ENCODE peak calls at places on chromosomes 16 and 17, in five cellular contexts. One of them, this sample, is unnamed.

GRCh38 chr16:9557713-9558112 is 466.3 kb downstream of the HAPSTR1 start:
- DNase-seq in stimulated activated naive CD4-positive, alpha-beta T cell: no peak
- DNase-seq in mesothelial cell of epicardium: no peak
- DNase-seq in CD4-positive, CD25-positive, alpha-beta regulatory T cell: no peak
- DNase-seq in left ventricle myocardium inferior: no peak
- DNase-seq in this sample: no peak

GRCh38 chr17:72587773-72588511 is 467.1 kb downstream of the SOX9 start:
- DNase-seq in stimulated activated naive CD4-positive, alpha-beta T cell: no peak
- DNase-seq in mesothelial cell of epicardium: peak
- DNase-seq in CD4-positive, CD25-positive, alpha-beta regulatory T cell: no peak
- DNase-seq in left ventricle myocardium inferior: no peak
- DNase-seq in this sample: no peak

GRCh38 chr16:73131153-73131862 is 83.4 kb upstream of the ZFHX3 start:
- DNase-seq in stimulated activated naive CD4-positive, alpha-beta T cell: no peak
- DNase-seq in mesothelial cell of epicardium: no peak
- DNase-seq in CD4-positive, CD25-positive, alpha-beta regulatory T cell: no peak
- DNase-seq in left ventricle myocardium inferior: no peak
- DNase-seq in this sample: no peak

GRCh38 chr17:10585529-10585928 is 36.1 kb upstream of the MYH2 start:
- DNase-seq in stimulated activated naive CD4-positive, alpha-beta T cell: no peak
- DNase-seq in mesothelial cell of epicardium: no peak
- DNase-seq in CD4-positive, CD25-positive, alpha-beta regulatory T cell: no peak
- DNase-seq in left ventricle myocardium inferior: no peak
- DNase-seq in this sample: no peak

GRCh38 chr16:711548-712320 is 3.2 kb upstream of the METRN start:
- DNase-seq in stimulated activated naive CD4-positive, alpha-beta T cell: peak
- DNase-seq in mesothelial cell of epicardium: peak
- DNase-seq in CD4-positive, CD25-positive, alpha-beta regulatory T cell: peak
- DNase-seq in left ventricle myocardium inferior: peak
- DNase-seq in this sample: peak

GRCh38 chr16:22070361-22071351 is 21.7 kb upstream of the VWA3A start:
- DNase-seq in stimulated activated naive CD4-positive, alpha-beta T cell: no peak
- DNase-seq in mesothelial cell of epicardium: no peak
- DNase-seq in CD4-positive, CD25-positive, alpha-beta regulatory T cell: no peak
- DNase-seq in left ventricle myocardium inferior: peak
- DNase-seq in this sample: peak

GRCh38 chr17:80650751-80651173 is 106.1 kb downstream of the RPTOR start:
- DNase-seq in stimulated activated naive CD4-positive, alpha-beta T cell: no peak
- DNase-seq in mesothelial cell of epicardium: no peak
- DNase-seq in CD4-positive, CD25-positive, alpha-beta regulatory T cell: no peak
- DNase-seq in left ventricle myocardium inferior: no peak
- DNase-seq in this sample: no peak

GRCh38 chr16:65546353-65546791 is 424.5 kb upstream of the CDH11 start:
- DNase-seq in stimulated activated naive CD4-positive, alpha-beta T cell: no peak
- DNase-seq in mesothelial cell of epicardium: no peak
- DNase-seq in CD4-positive, CD25-positive, alpha-beta regulatory T cell: no peak
- DNase-seq in left ventricle myocardium inferior: no peak
- DNase-seq in this sample: no peak

GRCh38 chr16:2160915-2161551 is 5.5 kb downstream of the TRAF7 start:
- DNase-seq in stimulated activated naive CD4-positive, alpha-beta T cell: no peak
- DNase-seq in mesothelial cell of epicardium: no peak
- DNase-seq in CD4-positive, CD25-positive, alpha-beta regulatory T cell: no peak
- DNase-seq in left ventricle myocardium inferior: peak
- DNase-seq in this sample: peak

GRCh38 chr17:63633742-63634141 is 11.5 kb downstream of the MAP3K3 start:
- DNase-seq in stimulated activated naive CD4-positive, alpha-beta T cell: no peak
- DNase-seq in mesothelial cell of epicardium: no peak
- DNase-seq in CD4-positive, CD25-positive, alpha-beta regulatory T cell: no peak
- DNase-seq in left ventricle myocardium inferior: no peak
- DNase-seq in this sample: no peak

GRCh38 chr17:72145972-72146755 is 25.3 kb downstream of the SOX9 start:
- DNase-seq in stimulated activated naive CD4-positive, alpha-beta T cell: no peak
- DNase-seq in mesothelial cell of epicardium: no peak
- DNase-seq in CD4-positive, CD25-positive, alpha-beta regulatory T cell: no peak
- DNase-seq in left ventricle myocardium inferior: no peak
- DNase-seq in this sample: no peak

GRCh38 chr17:29149431-29150064 is 30.6 kb downstream of the MYO18A start:
- DNase-seq in stimulated activated naive CD4-positive, alpha-beta T cell: no peak
- DNase-seq in mesothelial cell of epicardium: no peak
- DNase-seq in CD4-positive, CD25-positive, alpha-beta regulatory T cell: no peak
- DNase-seq in left ventricle myocardium inferior: no peak
- DNase-seq in this sample: peak

GRCh38 chr17:80835816-80836657 is 155.6 kb upstream of the CHMP6 start:
- DNase-seq in stimulated activated naive CD4-positive, alpha-beta T cell: no peak
- DNase-seq in mesothelial cell of epicardium: no peak
- DNase-seq in CD4-positive, CD25-positive, alpha-beta regulatory T cell: no peak
- DNase-seq in left ventricle myocardium inferior: no peak
- DNase-seq in this sample: no peak

GRCh38 chr17:58995247-58995940 is 111.3 kb downstream of the TRIM37 start:
- DNase-seq in stimulated activated naive CD4-positive, alpha-beta T cell: no peak
- DNase-seq in mesothelial cell of epicardium: no peak
- DNase-seq in CD4-positive, CD25-positive, alpha-beta regulatory T cell: no peak
- DNase-seq in left ventricle myocardium inferior: no peak
- DNase-seq in this sample: no peak